ENCODE peak calls at places on chromosome 2, in nine cellular contexts. D is HFFc6, K is bronchial epithelial cell, Y is GM10248, R is fibroblast of the aortic adventitia, A is nephron progenitor cell, L is fibroblast of lung, B is activated B cell treated with CpG ODN at 0.5 μM for 24 hours, C is MCF 10A. V is an unnamed sample.

GRCh38 chr2:25219621-25220020 is 51.2 kb upstream of the POMC start:
- DNase-seq in D (no peak), K (no peak), Y (no peak), R (no peak), A (no peak), L (no peak), B (no peak), C (no peak), V (no peak)

GRCh38 chr2:230600881-230601280 is 111.8 kb upstream of the CAB39 start:
- DNase-seq in D (no peak), K (no peak), Y (no peak), R (no peak), A (no peak), L (no peak), B (no peak), C (no peak), V (no peak)

GRCh38 chr2:231679906-231680283 is 28.4 kb upstream of the PTMA start:
- DNase-seq in D (no peak), K (peak; percentile 26), Y (no peak), R (no peak), A (no peak), L (no peak), B (no peak), C (peak; percentile 54), V (no peak)

GRCh38 chr2:219618733-219619122 is 8.7 kb upstream of the SLC4A3 start:
- DNase-seq in D (no peak), K (no peak), Y (no peak), R (no peak), A (no peak), L (no peak), B (no peak), C (no peak), V (no peak)

GRCh38 chr2:81894451-81894990 is 1590.0 kb upstream of the LRRTM1 start:
- DNase-seq in D (no peak), K (peak; percentile 32), Y (no peak), R (no peak), A (no peak), L (peak; percentile 70), B (no peak), C (peak; percentile 52), V (no peak)

GRCh38 chr2:56448999-56449431 is 265.2 kb downstream of the CCDC85A start:
- DNase-seq in D (no peak), K (peak; percentile 73), Y (no peak), R (peak; percentile 14), A (peak; percentile 31), L (no peak), B (no peak), C (peak; percentile 53), V (peak; percentile 59)

GRCh38 chr2:48607307-48608014 is 10.2 kb upstream of the GTF2A1L start:
- DNase-seq in D (peak; percentile 19), K (peak; percentile 27), Y (no peak), R (peak; percentile 28), A (no peak), L (peak; percentile 35), B (no peak), C (peak; percentile 46), V (no peak)

GRCh38 chr2:171834286-171834685 is 59.8 kb downstream of the SLC25A12 start:
- DNase-seq in D (no peak), K (no peak), Y (no peak), R (no peak), A (no peak), L (no peak), B (no peak), C (no peak), V (no peak)

GRCh38 chr2:159807183-159808037 is 9.4 kb upstream of the CD302 start:
- DNase-seq in D (peak; percentile 39), K (peak; percentile 61), Y (peak; percentile 28), R (peak; percentile 65), A (peak; percentile 34), L (peak; percentile 61), B (no peak), C (peak; percentile 74), V (peak; percentile 31)

GRCh38 chr2:239984431-239985194 is 40.5 kb downstream of the NDUFA10 start:
- DNase-seq in D (no peak), K (no peak), Y (no peak), R (no peak), A (no peak), L (no peak), B (no peak), C (no peak), V (no peak)

GRCh38 chr2:200655918-200656580 is 70.2 kb downstream of the AOX1 start:
- DNase-seq in D (no peak), K (no peak), Y (no peak), R (peak; percentile 79), A (no peak), L (peak; percentile 42), B (no peak), C (no peak), V (no peak)

GRCh38 chr2:27890146-27891062 is at the start of the genes BABAM2 and RBKS:
- DNase-seq in D (peak; percentile 72), K (peak; percentile 73), Y (peak; percentile 95), R (peak; percentile 77), A (peak; percentile 89), L (peak; percentile 77), B (peak; percentile 93), C (peak; percentile 83), V (peak; percentile 81)

GRCh38 chr2:78023356-78023755 is 501.2 kb upstream of the LRRTM4 start:
- DNase-seq in D (no peak), K (no peak), Y (no peak), R (no peak), A (no peak), L (no peak), B (no peak), C (no peak), V (no peak)

GRCh38 chr2:11187083-11187619 is 31.9 kb downstream of the SLC66A3 start:
- DNase-seq in D (peak; percentile 78), K (peak; percentile 45), Y (no peak), R (peak; percentile 55), A (no peak), L (peak; percentile 69), B (no peak), C (peak; percentile 58), V (no peak)

GRCh38 chr2:24115057-24115456 is 8.1 kb downstream of the PFN4 start:
- DNase-seq in D (peak; percentile 35), K (peak; percentile 46), Y (no peak), R (peak; percentile 15), A (no peak), L (no peak), B (no peak), C (no peak), V (no peak)

GRCh38 chr2:75602724-75603342 is 42.1 kb upstream of the EVA1A start:
- DNase-seq in D (peak; percentile 92), K (peak; percentile 95), Y (no peak), R (peak; percentile 72), A (no peak), L (peak; percentile 73), B (no peak), C (peak; percentile 82), V (no peak)

GRCh38 chr2:95836151-95836550 is 155.5 kb downstream of the ANKRD36C start:
- DNase-seq in D (no peak), K (no peak), Y (no peak), R (no peak), A (no peak), L (no peak), B (no peak), C (no peak), V (no peak)

GRCh38 chr2:29238497-29238896 is 123.3 kb downstream of the CLIP4 start:
- DNase-seq in D (peak; percentile 33), K (peak; percentile 28), Y (peak; percentile 58), R (no peak), A (no peak), L (no peak), B (no peak), C (peak; percentile 64), V (no peak)
- TF ChIP-seq CTCF in D (peak; percentile 81), K (peak; percentile 78), Y (peak; percentile 45), R (peak; percentile 70), A (peak; percentile 46), L (peak; percentile 66), B (no peak), C (peak; percentile 76), V (peak; percentile 45)

DNA sequence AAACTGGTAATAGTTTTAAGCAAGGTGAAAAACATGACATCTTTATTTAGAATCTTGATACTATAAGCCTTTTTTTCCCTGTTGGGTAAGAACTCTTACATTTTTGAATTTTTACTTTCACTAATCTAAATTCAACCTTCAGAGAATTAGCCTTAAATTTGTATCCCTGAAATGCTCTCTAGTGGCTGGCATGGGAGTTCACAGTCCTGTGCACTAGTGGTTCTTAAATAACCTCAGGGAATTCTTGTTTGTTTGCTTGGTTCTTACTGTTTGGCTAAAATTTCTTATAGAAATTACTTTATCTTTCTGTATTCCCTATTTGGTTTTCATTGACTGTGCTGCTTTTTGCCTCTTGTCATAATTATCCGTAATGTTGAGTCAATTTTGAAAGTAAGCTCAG is 391.2 kb upstream of the FIGN start:
- DNase-seq in D (no peak), K (peak; percentile 6), Y (no peak), R (peak; percentile 30), A (no peak), L (peak; percentile 23), B (no peak), C (no peak), V (no peak)
- TF ChIP-seq CTCF in D (no peak), K (no peak), Y (no peak), R (peak; percentile 28), A (no peak), L (peak; percentile 27), B (no peak), C (no peak), V (no peak)

DNA sequence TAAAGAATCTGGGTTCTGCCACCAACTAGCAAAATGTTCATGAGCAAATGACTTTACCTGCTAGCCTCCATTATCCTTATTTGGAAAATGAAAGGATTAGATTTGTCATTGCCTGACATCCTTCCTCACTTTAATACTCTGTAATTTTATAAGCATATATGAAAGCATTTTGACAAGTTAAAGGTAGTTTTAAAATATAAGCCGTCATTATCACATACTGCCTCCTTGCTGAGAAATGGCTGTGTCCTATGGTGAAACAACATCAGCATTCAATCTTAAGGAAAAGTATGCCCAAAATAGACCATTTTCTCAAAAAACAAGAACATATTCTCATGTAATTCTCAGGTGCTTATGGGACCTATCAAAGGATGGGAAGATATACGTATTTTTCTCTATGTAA is 461.2 kb downstream of the SUCLG1 start:
- DNase-seq in D (no peak), K (no peak), Y (no peak), R (no peak), A (no peak), L (no peak), B (no peak), C (no peak), V (no peak)
- TF ChIP-seq CTCF in D (no peak), K (no peak), Y (no peak), R (no peak), A (no peak), L (no peak), B (no peak), C (no peak), V (no peak)

DNA sequence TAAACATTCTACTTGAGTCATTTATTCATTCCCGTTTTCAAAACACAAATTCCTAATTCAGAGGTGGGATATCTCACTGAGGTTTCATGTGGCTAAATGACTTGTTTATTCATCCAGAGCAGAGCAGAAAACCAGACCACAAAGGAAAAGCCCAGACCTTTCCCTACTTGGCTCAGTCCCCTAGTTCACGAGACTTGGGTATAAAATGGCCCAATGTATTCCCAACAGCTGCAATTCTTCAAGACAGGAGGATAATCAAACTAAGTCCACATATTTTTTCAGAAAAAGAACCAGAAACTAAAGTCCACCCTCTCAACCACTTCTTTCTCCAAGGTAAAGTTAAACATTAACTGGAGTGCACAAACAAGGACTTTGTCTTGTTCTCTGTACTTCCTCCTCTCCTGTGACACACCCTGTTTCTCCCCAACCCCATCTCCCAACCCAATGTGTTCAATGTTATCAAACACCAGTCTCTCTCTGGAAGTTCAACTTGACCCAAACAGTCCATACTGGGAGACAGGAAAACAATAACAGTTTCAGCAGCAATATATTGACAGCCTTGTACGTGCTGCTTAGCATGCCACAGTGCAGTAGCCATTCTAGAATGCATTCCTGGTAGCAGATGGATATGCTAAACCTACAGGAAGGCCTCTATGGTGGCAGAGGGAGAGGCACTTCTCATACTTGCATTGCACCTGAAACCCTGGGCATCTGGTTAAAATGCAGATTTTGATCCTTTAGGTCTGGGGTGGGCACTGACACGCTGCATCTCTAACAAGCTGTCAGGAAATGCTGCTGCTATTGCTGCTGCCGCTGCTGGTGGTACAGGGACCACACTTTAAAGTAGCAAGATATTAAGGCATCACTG is 110.7 kb downstream of the INO80D start:
- DNase-seq in D (no peak), K (no peak), Y (peak; percentile 35), R (no peak), A (no peak), L (peak; percentile 75), B (no peak), C (no peak), V (no peak)
- TF ChIP-seq CTCF in D (no peak), K (no peak), Y (no peak), R (no peak), A (no peak), L (no peak), B (no peak), C (no peak), V (no peak)